ENCODE peak calls at places on chromosomes 5 and 9, in eight cellular contexts. One of them, this sample, is unnamed. For H3K27me3 and H3K36me3, the result is how much of the 10 kb centered on the place peaks cover.

GRCh38 chr9:126550891-126551351 is 62.8 kb upstream of the LMX1B start:
- DNase-seq in fibroblast of lung: no peak
- DNase-seq in NT2/D1: no peak
- DNase-seq in GM23338: no peak
- DNase-seq in adipocyte: no peak
- DNase-seq in right lobe of liver: no peak
- DNase-seq in naive thymus-derived CD4-positive, alpha-beta T cell: no peak
- DNase-seq in psoas muscle: no peak
- DNase-seq in this sample: no peak

GRCh38 chr9:8346291-8346690 is 546.7 kb upstream of the DMAC1 start:
- DNase-seq in NT2/D1: no peak
- DNase-seq in psoas muscle: no peak
- DNase-seq in fibroblast of lung: peak
- DNase-seq in adipocyte: no peak
- DNase-seq in naive thymus-derived CD4-positive, alpha-beta T cell: no peak
- DNase-seq in right lobe of liver: no peak
- DNase-seq in GM23338: no peak
- DNase-seq in this sample: no peak

GRCh38 chr9:89372230-89372816 is 54.0 kb downstream of the SECISBP2 start:
- DNase-seq in naive thymus-derived CD4-positive, alpha-beta T cell: peak
- DNase-seq in NT2/D1: no peak
- DNase-seq in right lobe of liver: no peak
- DNase-seq in psoas muscle: no peak
- DNase-seq in fibroblast of lung: no peak
- DNase-seq in GM23338: peak
- DNase-seq in adipocyte: no peak
- DNase-seq in this sample: no peak

GRCh38 chr9:108963459-108964143 is 29.4 kb downstream of the ABITRAM start:
- DNase-seq in naive thymus-derived CD4-positive, alpha-beta T cell: no peak
- DNase-seq in right lobe of liver: no peak
- DNase-seq in NT2/D1: no peak
- DNase-seq in adipocyte: no peak
- DNase-seq in GM23338: no peak
- DNase-seq in fibroblast of lung: no peak
- DNase-seq in psoas muscle: no peak
- DNase-seq in this sample: no peak

GRCh38 chr9:27395484-27395921 is 98.6 kb upstream of the EQTN start:
- DNase-seq in right lobe of liver: no peak
- DNase-seq in fibroblast of lung: no peak
- DNase-seq in GM23338: peak
- DNase-seq in NT2/D1: peak
- DNase-seq in psoas muscle: no peak
- DNase-seq in adipocyte: no peak
- DNase-seq in naive thymus-derived CD4-positive, alpha-beta T cell: no peak
- DNase-seq in this sample: peak

GRCh38 chr9:14993891-14994554 is 83.8 kb upstream of the FREM1 start:
- DNase-seq in fibroblast of lung: no peak
- DNase-seq in psoas muscle: no peak
- DNase-seq in NT2/D1: no peak
- DNase-seq in right lobe of liver: no peak
- DNase-seq in naive thymus-derived CD4-positive, alpha-beta T cell: peak
- DNase-seq in adipocyte: no peak
- DNase-seq in GM23338: peak
- DNase-seq in this sample: no peak

GRCh38 chr9:92293075-92293354 is 482 bp downstream of the IARS1 start:
- DNase-seq in naive thymus-derived CD4-positive, alpha-beta T cell: no peak
- DNase-seq in fibroblast of lung: no peak
- DNase-seq in NT2/D1: no peak
- DNase-seq in right lobe of liver: no peak
- DNase-seq in psoas muscle: no peak
- DNase-seq in adipocyte: no peak
- DNase-seq in GM23338: no peak
- DNase-seq in this sample: no peak

GRCh38 chr9:124133752-124134151 is 122.2 kb downstream of the LHX2 start:
- DNase-seq in right lobe of liver: peak
- DNase-seq in NT2/D1: no peak
- DNase-seq in fibroblast of lung: peak
- DNase-seq in naive thymus-derived CD4-positive, alpha-beta T cell: no peak
- DNase-seq in adipocyte: peak
- DNase-seq in GM23338: peak
- DNase-seq in psoas muscle: no peak
- DNase-seq in this sample: no peak

GRCh38 chr5:164224772-164225171 is 719.4 kb downstream of the MAT2B start:
- DNase-seq in naive thymus-derived CD4-positive, alpha-beta T cell: no peak
- DNase-seq in NT2/D1: no peak
- DNase-seq in psoas muscle: no peak
- DNase-seq in GM23338: peak
- DNase-seq in adipocyte: no peak
- DNase-seq in fibroblast of lung: no peak
- DNase-seq in right lobe of liver: no peak
- DNase-seq in this sample: no peak

GRCh38 chr5:179141867-179142266 is 81.7 kb downstream of the ZNF354C start:
- DNase-seq in naive thymus-derived CD4-positive, alpha-beta T cell: no peak
- DNase-seq in GM23338: no peak
- DNase-seq in right lobe of liver: no peak
- DNase-seq in fibroblast of lung: no peak
- DNase-seq in psoas muscle: no peak
- DNase-seq in adipocyte: no peak
- DNase-seq in NT2/D1: no peak
- DNase-seq in this sample: no peak

GRCh38 chr5:19564036-19564435 is 424.0 kb downstream of the CDH18 start:
- DNase-seq in GM23338: no peak
- DNase-seq in naive thymus-derived CD4-positive, alpha-beta T cell: no peak
- DNase-seq in right lobe of liver: no peak
- DNase-seq in NT2/D1: no peak
- DNase-seq in adipocyte: no peak
- DNase-seq in fibroblast of lung: no peak
- DNase-seq in psoas muscle: no peak
- DNase-seq in this sample: no peak

GRCh38 chr5:141513021-141513626 is 24.2 kb downstream of the PCDHGC5 start:
- DNase-seq in right lobe of liver: no peak
- DNase-seq in naive thymus-derived CD4-positive, alpha-beta T cell: peak
- DNase-seq in NT2/D1: no peak
- DNase-seq in fibroblast of lung: peak
- DNase-seq in adipocyte: peak
- DNase-seq in GM23338: peak
- DNase-seq in psoas muscle: peak
- DNase-seq in this sample: no peak

GRCh38 chr5:6780802-6781391 is 67.7 kb downstream of the TENT4A start:
- DNase-seq in fibroblast of lung: no peak
- DNase-seq in NT2/D1: no peak
- DNase-seq in right lobe of liver: no peak
- DNase-seq in psoas muscle: no peak
- DNase-seq in GM23338: peak
- DNase-seq in adipocyte: no peak
- DNase-seq in naive thymus-derived CD4-positive, alpha-beta T cell: no peak
- DNase-seq in this sample: peak

GRCh38 chr5:151770383-151771258 is 1.1 kb upstream of the G3BP1 start:
- DNase-seq in psoas muscle: peak
- DNase-seq in adipocyte: peak
- DNase-seq in naive thymus-derived CD4-positive, alpha-beta T cell: no peak
- DNase-seq in NT2/D1: no peak
- DNase-seq in right lobe of liver: peak
- DNase-seq in fibroblast of lung: peak
- DNase-seq in GM23338: peak
- DNase-seq in this sample: peak

GRCh38 chr9:3332802-3333201 is 193.0 kb downstream of the RFX3 start:
- DNase-seq in right lobe of liver: no peak
- DNase-seq in psoas muscle: no peak
- DNase-seq in adipocyte: peak
- DNase-seq in fibroblast of lung: no peak
- DNase-seq in GM23338: no peak
- DNase-seq in NT2/D1: no peak
- DNase-seq in naive thymus-derived CD4-positive, alpha-beta T cell: no peak
- DNase-seq in this sample: no peak

GRCh38 chr9:123269316-123269715 is 930 bp upstream of the STRBP start:
- DNase-seq in adipocyte: no peak
- DNase-seq in NT2/D1: no peak
- DNase-seq in naive thymus-derived CD4-positive, alpha-beta T cell: no peak
- DNase-seq in psoas muscle: no peak
- DNase-seq in fibroblast of lung: no peak
- DNase-seq in right lobe of liver: peak
- DNase-seq in GM23338: no peak
- DNase-seq in this sample: no peak

GRCh38 chr5:37308796-37309195 is 59.6 kb upstream of the CPLANE1 start:
- DNase-seq in adipocyte: peak
- DNase-seq in right lobe of liver: no peak
- DNase-seq in psoas muscle: no peak
- DNase-seq in NT2/D1: no peak
- DNase-seq in fibroblast of lung: peak
- DNase-seq in naive thymus-derived CD4-positive, alpha-beta T cell: no peak
- DNase-seq in GM23338: no peak
- DNase-seq in this sample: peak

GRCh38 chr5:71969464-71969863 is 137.8 kb upstream of the MAP1B start:
- DNase-seq in adipocyte: peak
- DNase-seq in right lobe of liver: no peak
- DNase-seq in naive thymus-derived CD4-positive, alpha-beta T cell: no peak
- DNase-seq in psoas muscle: no peak
- DNase-seq in GM23338: no peak
- DNase-seq in NT2/D1: no peak
- DNase-seq in fibroblast of lung: no peak
- DNase-seq in this sample: no peak

GRCh38 chr9:21965401-21965951 is 28.7 kb downstream of the CDKN2A start:
- DNase-seq in naive thymus-derived CD4-positive, alpha-beta T cell: no peak
- DNase-seq in right lobe of liver: peak
- DNase-seq in psoas muscle: peak
- DNase-seq in fibroblast of lung: peak
- DNase-seq in NT2/D1: no peak
- DNase-seq in GM23338: peak
- DNase-seq in adipocyte: peak
- DNase-seq in this sample: no peak

GRCh38 chr5:156423597-156423996 is 96.6 kb downstream of the SGCD start:
- DNase-seq in adipocyte: no peak
- DNase-seq in naive thymus-derived CD4-positive, alpha-beta T cell: no peak
- DNase-seq in GM23338: no peak
- DNase-seq in right lobe of liver: no peak
- DNase-seq in fibroblast of lung: no peak
- DNase-seq in NT2/D1: no peak
- DNase-seq in psoas muscle: no peak
- DNase-seq in this sample: no peak

GRCh38 chr5:149474198-149474597 is 77.0 kb downstream of the CSNK1A1 start:
- DNase-seq in GM23338: no peak
- DNase-seq in adipocyte: no peak
- DNase-seq in right lobe of liver: no peak
- DNase-seq in naive thymus-derived CD4-positive, alpha-beta T cell: no peak
- DNase-seq in NT2/D1: no peak
- DNase-seq in fibroblast of lung: no peak
- DNase-seq in psoas muscle: no peak
- DNase-seq in this sample: no peak

GRCh38 chr5:93576015-93576414 is 5.0 kb downstream of the NR2F1-AS1 start:
- DNase-seq in NT2/D1: no peak
- DNase-seq in fibroblast of lung: no peak
- DNase-seq in right lobe of liver: no peak
- DNase-seq in psoas muscle: no peak
- DNase-seq in naive thymus-derived CD4-positive, alpha-beta T cell: no peak
- DNase-seq in adipocyte: no peak
- DNase-seq in GM23338: no peak
- DNase-seq in this sample: no peak

GRCh38 chr5:93575466-93575865 is 5.6 kb downstream of the NR2F1-AS1 start:
- DNase-seq in psoas muscle: no peak
- DNase-seq in right lobe of liver: no peak
- DNase-seq in adipocyte: no peak
- DNase-seq in GM23338: no peak
- DNase-seq in naive thymus-derived CD4-positive, alpha-beta T cell: no peak
- DNase-seq in fibroblast of lung: no peak
- DNase-seq in NT2/D1: no peak
- DNase-seq in this sample: no peak

GRCh38 chr5:93577807-93578178 is 3.2 kb downstream of the NR2F1-AS1 start:
- DNase-seq in fibroblast of lung: no peak
- DNase-seq in adipocyte: no peak
- DNase-seq in naive thymus-derived CD4-positive, alpha-beta T cell: no peak
- DNase-seq in right lobe of liver: no peak
- DNase-seq in psoas muscle: no peak
- DNase-seq in GM23338: no peak
- DNase-seq in NT2/D1: no peak
- DNase-seq in this sample: no peak

GRCh38 chr5:93578179-93578812 is 2.7 kb downstream of the NR2F1-AS1 start:
- DNase-seq in psoas muscle: no peak
- DNase-seq in GM23338: peak
- DNase-seq in fibroblast of lung: peak
- DNase-seq in adipocyte: no peak
- DNase-seq in right lobe of liver: no peak
- DNase-seq in NT2/D1: no peak
- DNase-seq in naive thymus-derived CD4-positive, alpha-beta T cell: no peak
- DNase-seq in this sample: no peak

GRCh38 chr5:93576994-93577575 is 3.9 kb downstream of the NR2F1-AS1 start:
- DNase-seq in NT2/D1: no peak
- DNase-seq in adipocyte: no peak
- DNase-seq in fibroblast of lung: no peak
- DNase-seq in right lobe of liver: no peak
- DNase-seq in naive thymus-derived CD4-positive, alpha-beta T cell: no peak
- DNase-seq in psoas muscle: no peak
- DNase-seq in GM23338: peak
- DNase-seq in this sample: no peak
- H3K27me3 ChIP-seq in NT2/D1: half or more
- H3K27me3 ChIP-seq in adipocyte: under half
- H3K27me3 ChIP-seq in fibroblast of lung: under half
- H3K27me3 ChIP-seq in right lobe of liver: under half
- H3K27me3 ChIP-seq in naive thymus-derived CD4-positive, alpha-beta T cell: under half
- H3K27me3 ChIP-seq in psoas muscle: half or more
- H3K27me3 ChIP-seq in GM23338: half or more
- H3K27me3 ChIP-seq in this sample: under half

DNA sequence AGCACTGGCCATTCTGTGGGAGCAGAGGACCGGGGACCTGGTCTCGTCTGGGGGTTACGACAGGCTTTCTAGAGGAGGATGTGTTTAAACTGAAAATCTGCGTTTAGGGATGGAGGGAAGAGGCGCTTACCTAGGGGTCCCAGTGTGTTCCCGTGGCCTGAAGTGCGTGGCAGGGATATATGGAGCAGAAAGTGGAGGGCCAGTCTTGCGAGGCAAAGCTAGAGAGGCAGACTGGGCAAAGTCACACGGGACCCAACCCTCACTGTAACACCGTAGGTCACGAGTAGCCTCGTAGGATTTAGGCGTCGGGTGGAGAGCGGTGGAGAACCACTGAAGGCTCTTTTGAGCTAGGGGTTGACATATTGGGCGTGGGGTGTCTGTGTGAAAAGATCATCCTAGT is 32.8 kb upstream of the POMT1 start:
- DNase-seq in NT2/D1: no peak
- DNase-seq in adipocyte: no peak
- DNase-seq in GM23338: no peak
- DNase-seq in fibroblast of lung: no peak
- DNase-seq in psoas muscle: no peak
- DNase-seq in naive thymus-derived CD4-positive, alpha-beta T cell: no peak
- DNase-seq in right lobe of liver: peak
- DNase-seq in this sample: no peak
- H3K36me3 ChIP-seq in NT2/D1: half or more
- H3K36me3 ChIP-seq in adipocyte: half or more
- H3K36me3 ChIP-seq in GM23338: half or more
- H3K36me3 ChIP-seq in fibroblast of lung: under half
- H3K36me3 ChIP-seq in psoas muscle: under half
- H3K36me3 ChIP-seq in naive thymus-derived CD4-positive, alpha-beta T cell: half or more
- H3K36me3 ChIP-seq in right lobe of liver: under half
- H3K36me3 ChIP-seq in this sample: half or more

GRCh38 chr9:129494113-129494789 is 126.7 kb downstream of the C9orf50 start:
- DNase-seq in fibroblast of lung: no peak
- DNase-seq in psoas muscle: no peak
- DNase-seq in naive thymus-derived CD4-positive, alpha-beta T cell: no peak
- DNase-seq in adipocyte: no peak
- DNase-seq in right lobe of liver: no peak
- DNase-seq in NT2/D1: no peak
- DNase-seq in GM23338: peak
- DNase-seq in this sample: no peak
- H3K4me3 ChIP-seq in fibroblast of lung: no peak
- H3K4me3 ChIP-seq in psoas muscle: no peak
- H3K4me3 ChIP-seq in naive thymus-derived CD4-positive, alpha-beta T cell: no peak
- H3K4me3 ChIP-seq in adipocyte: no peak
- H3K4me3 ChIP-seq in right lobe of liver: no peak
- H3K4me3 ChIP-seq in NT2/D1: no peak
- H3K4me3 ChIP-seq in GM23338: no peak
- H3K4me3 ChIP-seq in this sample: no peak

GRCh38 chr5:73306741-73307275 is 133.8 kb downstream of the TMEM174 start:
- DNase-seq in fibroblast of lung: no peak
- DNase-seq in GM23338: no peak
- DNase-seq in naive thymus-derived CD4-positive, alpha-beta T cell: no peak
- DNase-seq in NT2/D1: no peak
- DNase-seq in adipocyte: no peak
- DNase-seq in right lobe of liver: no peak
- DNase-seq in psoas muscle: no peak
- DNase-seq in this sample: no peak
- H3K27me3 ChIP-seq in fibroblast of lung: under half
- H3K27me3 ChIP-seq in GM23338: half or more
- H3K27me3 ChIP-seq in naive thymus-derived CD4-positive, alpha-beta T cell: under half
- H3K27me3 ChIP-seq in NT2/D1: under half
- H3K27me3 ChIP-seq in adipocyte: half or more
- H3K27me3 ChIP-seq in right lobe of liver: under half
- H3K27me3 ChIP-seq in psoas muscle: half or more
- H3K27me3 ChIP-seq in this sample: under half

This sample was measured in HAP-1.